ENCODE peak calls at places on chromosomes 5 and 9, in eight cellular contexts. One of them, this sample, is unnamed.

GRCh38 chr5:141882594-141883183 is 4.5 kb upstream of the PCDH1 start:
- DNase-seq in transverse colon: peak
- DNase-seq in mammary epithelial cell: no peak
- DNase-seq in CD4-positive, alpha-beta memory T cell: no peak
- DNase-seq in adrenal gland: no peak
- DNase-seq in RWPE2: no peak
- DNase-seq in heart left ventricle: no peak
- DNase-seq in RWPE1: no peak
- DNase-seq in this sample: no peak

GRCh38 chr9:84235516-84235915 is 105.0 kb downstream of the SLC28A3 start:
- DNase-seq in transverse colon: no peak
- DNase-seq in mammary epithelial cell: no peak
- DNase-seq in CD4-positive, alpha-beta memory T cell: no peak
- DNase-seq in adrenal gland: no peak
- DNase-seq in RWPE2: no peak
- DNase-seq in heart left ventricle: no peak
- DNase-seq in RWPE1: no peak
- DNase-seq in this sample: no peak

GRCh38 chr9:7549261-7549660 is 250.3 kb downstream of the DMAC1 start:
- DNase-seq in transverse colon: no peak
- DNase-seq in mammary epithelial cell: no peak
- DNase-seq in CD4-positive, alpha-beta memory T cell: no peak
- DNase-seq in adrenal gland: no peak
- DNase-seq in RWPE2: no peak
- DNase-seq in heart left ventricle: peak
- DNase-seq in RWPE1: no peak
- DNase-seq in this sample: no peak

GRCh38 chr9:107624216-107624948 is 134.8 kb upstream of the KLF4 start:
- DNase-seq in transverse colon: no peak
- DNase-seq in mammary epithelial cell: peak
- DNase-seq in CD4-positive, alpha-beta memory T cell: no peak
- DNase-seq in adrenal gland: no peak
- DNase-seq in RWPE2: no peak
- DNase-seq in heart left ventricle: no peak
- DNase-seq in RWPE1: peak
- DNase-seq in this sample: peak

GRCh38 chr9:72983512-72984021 is 30.7 kb upstream of the ALDH1A1 start:
- DNase-seq in transverse colon: no peak
- DNase-seq in mammary epithelial cell: no peak
- DNase-seq in CD4-positive, alpha-beta memory T cell: no peak
- DNase-seq in adrenal gland: no peak
- DNase-seq in RWPE2: no peak
- DNase-seq in heart left ventricle: no peak
- DNase-seq in RWPE1: no peak
- DNase-seq in this sample: no peak

GRCh38 chr5:56155992-56156584 is 77.0 kb downstream of the ANKRD55 start:
- DNase-seq in transverse colon: no peak
- DNase-seq in mammary epithelial cell: no peak
- DNase-seq in CD4-positive, alpha-beta memory T cell: no peak
- DNase-seq in adrenal gland: peak
- DNase-seq in RWPE2: no peak
- DNase-seq in heart left ventricle: no peak
- DNase-seq in RWPE1: no peak
- DNase-seq in this sample: no peak

GRCh38 chr5:159095882-159096554 is 3.7 kb downstream of the EBF1 start:
- DNase-seq in transverse colon: no peak
- DNase-seq in mammary epithelial cell: no peak
- DNase-seq in CD4-positive, alpha-beta memory T cell: peak
- DNase-seq in adrenal gland: no peak
- DNase-seq in RWPE2: no peak
- DNase-seq in heart left ventricle: no peak
- DNase-seq in RWPE1: no peak
- DNase-seq in this sample: no peak

GRCh38 chr5:175796536-175797499 is 74.6 kb upstream of the CPLX2 start:
- DNase-seq in transverse colon: peak
- DNase-seq in mammary epithelial cell: peak
- DNase-seq in CD4-positive, alpha-beta memory T cell: peak
- DNase-seq in adrenal gland: peak
- DNase-seq in RWPE2: peak
- DNase-seq in heart left ventricle: peak
- DNase-seq in RWPE1: peak
- DNase-seq in this sample: no peak

GRCh38 chr9:133658442-133659431 is 22.6 kb downstream of the DBH start:
- DNase-seq in transverse colon: peak
- DNase-seq in mammary epithelial cell: peak
- DNase-seq in CD4-positive, alpha-beta memory T cell: no peak
- DNase-seq in adrenal gland: peak
- DNase-seq in RWPE2: no peak
- DNase-seq in heart left ventricle: no peak
- DNase-seq in RWPE1: peak
- DNase-seq in this sample: peak

GRCh38 chr9:38202335-38202938 is 133.4 kb upstream of the SHB start:
- DNase-seq in transverse colon: no peak
- DNase-seq in mammary epithelial cell: no peak
- DNase-seq in CD4-positive, alpha-beta memory T cell: no peak
- DNase-seq in adrenal gland: no peak
- DNase-seq in RWPE2: no peak
- DNase-seq in heart left ventricle: no peak
- DNase-seq in RWPE1: no peak
- DNase-seq in this sample: no peak

GRCh38 chr5:135253601-135254165 is 145.3 kb downstream of the MACROH2A1 start:
- DNase-seq in transverse colon: no peak
- DNase-seq in mammary epithelial cell: no peak
- DNase-seq in CD4-positive, alpha-beta memory T cell: no peak
- DNase-seq in adrenal gland: no peak
- DNase-seq in RWPE2: no peak
- DNase-seq in heart left ventricle: no peak
- DNase-seq in RWPE1: no peak
- DNase-seq in this sample: no peak

GRCh38 chr5:28542968-28543367 is 1504.6 kb upstream of the CDH9 start:
- DNase-seq in transverse colon: no peak
- DNase-seq in mammary epithelial cell: peak
- DNase-seq in CD4-positive, alpha-beta memory T cell: no peak
- DNase-seq in adrenal gland: no peak
- DNase-seq in RWPE2: no peak
- DNase-seq in heart left ventricle: no peak
- DNase-seq in RWPE1: peak
- DNase-seq in this sample: no peak

GRCh38 chr5:133421394-133421793 is 190.9 kb downstream of the FSTL4 start:
- DNase-seq in transverse colon: no peak
- DNase-seq in mammary epithelial cell: no peak
- DNase-seq in CD4-positive, alpha-beta memory T cell: no peak
- DNase-seq in adrenal gland: peak
- DNase-seq in RWPE2: peak
- DNase-seq in heart left ventricle: no peak
- DNase-seq in RWPE1: no peak
- DNase-seq in this sample: no peak

GRCh38 chr9:68947842-68948569 is 65.9 kb downstream of the PRKACG start:
- DNase-seq in transverse colon: no peak
- DNase-seq in mammary epithelial cell: no peak
- DNase-seq in CD4-positive, alpha-beta memory T cell: no peak
- DNase-seq in adrenal gland: no peak
- DNase-seq in RWPE2: no peak
- DNase-seq in heart left ventricle: no peak
- DNase-seq in RWPE1: no peak
- DNase-seq in this sample: no peak

GRCh38 chr5:178245389-178245788 is 12.8 kb upstream of the PHYKPL start:
- DNase-seq in transverse colon: no peak
- DNase-seq in mammary epithelial cell: no peak
- DNase-seq in CD4-positive, alpha-beta memory T cell: no peak
- DNase-seq in adrenal gland: no peak
- DNase-seq in RWPE2: no peak
- DNase-seq in heart left ventricle: no peak
- DNase-seq in RWPE1: no peak
- DNase-seq in this sample: no peak

GRCh38 chr5:136026636-136027035 is 2.2 kb upstream of the TGFBI start:
- DNase-seq in transverse colon: no peak
- DNase-seq in mammary epithelial cell: no peak
- DNase-seq in CD4-positive, alpha-beta memory T cell: no peak
- DNase-seq in adrenal gland: no peak
- DNase-seq in RWPE2: no peak
- DNase-seq in heart left ventricle: no peak
- DNase-seq in RWPE1: no peak
- DNase-seq in this sample: no peak

DNA sequence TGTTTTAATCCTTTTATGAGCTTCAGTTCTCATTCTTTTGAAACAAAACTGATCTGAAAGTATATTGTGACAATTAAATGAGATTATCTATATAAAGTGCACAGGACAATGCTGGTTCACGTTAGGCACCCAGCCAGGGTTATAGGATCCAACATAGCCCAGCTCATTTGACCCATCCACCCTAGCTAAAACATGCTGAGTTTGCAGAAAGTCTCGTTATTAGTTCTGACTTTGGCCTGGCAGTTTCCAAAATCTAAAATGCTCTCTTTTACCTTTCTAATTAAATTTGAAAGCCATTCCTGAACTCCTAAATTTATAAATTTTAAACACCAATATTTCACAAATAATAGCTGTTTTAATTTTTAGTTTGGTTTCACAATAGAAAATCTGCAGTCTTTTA is 131.9 kb upstream of the PTPRD start:
- DNase-seq in transverse colon: no peak
- DNase-seq in mammary epithelial cell: no peak
- DNase-seq in CD4-positive, alpha-beta memory T cell: no peak
- DNase-seq in adrenal gland: no peak
- DNase-seq in RWPE2: no peak
- DNase-seq in heart left ventricle: no peak
- DNase-seq in RWPE1: no peak
- DNase-seq in this sample: no peak
- H3K27ac ChIP-seq in transverse colon: no peak
- H3K27ac ChIP-seq in mammary epithelial cell: no peak
- H3K27ac ChIP-seq in CD4-positive, alpha-beta memory T cell: no peak
- H3K27ac ChIP-seq in adrenal gland: no peak
- H3K27ac ChIP-seq in RWPE2: no peak
- H3K27ac ChIP-seq in heart left ventricle: no peak
- H3K27ac ChIP-seq in RWPE1: no peak
- H3K27ac ChIP-seq in this sample: no peak

GRCh38 chr5:138752951-138753793 is at the start of gene CTNNA1:
- DNase-seq in transverse colon: peak
- DNase-seq in mammary epithelial cell: peak
- DNase-seq in CD4-positive, alpha-beta memory T cell: peak
- DNase-seq in adrenal gland: peak
- DNase-seq in RWPE2: peak
- DNase-seq in heart left ventricle: peak
- DNase-seq in RWPE1: peak
- DNase-seq in this sample: peak
- H3K27ac ChIP-seq in transverse colon: peak
- H3K27ac ChIP-seq in mammary epithelial cell: peak
- H3K27ac ChIP-seq in CD4-positive, alpha-beta memory T cell: no peak
- H3K27ac ChIP-seq in adrenal gland: peak
- H3K27ac ChIP-seq in RWPE2: peak
- H3K27ac ChIP-seq in heart left ventricle: peak
- H3K27ac ChIP-seq in RWPE1: peak
- H3K27ac ChIP-seq in this sample: peak

GRCh38 chr9:110179734-110180133 is 28.2 kb downstream of the C9orf152 start:
- DNase-seq in transverse colon: no peak
- DNase-seq in mammary epithelial cell: peak
- DNase-seq in CD4-positive, alpha-beta memory T cell: no peak
- DNase-seq in adrenal gland: no peak
- DNase-seq in RWPE2: no peak
- DNase-seq in heart left ventricle: no peak
- DNase-seq in RWPE1: peak
- DNase-seq in this sample: no peak

GRCh38 chr9:110180386-110180712 is 27.6 kb downstream of the C9orf152 start:
- DNase-seq in transverse colon: no peak
- DNase-seq in mammary epithelial cell: no peak
- DNase-seq in CD4-positive, alpha-beta memory T cell: no peak
- DNase-seq in adrenal gland: no peak
- DNase-seq in RWPE2: no peak
- DNase-seq in heart left ventricle: no peak
- DNase-seq in RWPE1: no peak
- DNase-seq in this sample: no peak

GRCh38 chr9:110178281-110178680 is 29.7 kb downstream of the C9orf152 start:
- DNase-seq in transverse colon: no peak
- DNase-seq in mammary epithelial cell: peak
- DNase-seq in CD4-positive, alpha-beta memory T cell: no peak
- DNase-seq in adrenal gland: no peak
- DNase-seq in RWPE2: no peak
- DNase-seq in heart left ventricle: no peak
- DNase-seq in RWPE1: peak
- DNase-seq in this sample: no peak

GRCh38 chr9:110183208-110184145 is 24.5 kb downstream of the C9orf152 start:
- DNase-seq in transverse colon: peak
- DNase-seq in mammary epithelial cell: peak
- DNase-seq in CD4-positive, alpha-beta memory T cell: no peak
- DNase-seq in adrenal gland: peak
- DNase-seq in RWPE2: no peak
- DNase-seq in heart left ventricle: no peak
- DNase-seq in RWPE1: peak
- DNase-seq in this sample: peak

DNA sequence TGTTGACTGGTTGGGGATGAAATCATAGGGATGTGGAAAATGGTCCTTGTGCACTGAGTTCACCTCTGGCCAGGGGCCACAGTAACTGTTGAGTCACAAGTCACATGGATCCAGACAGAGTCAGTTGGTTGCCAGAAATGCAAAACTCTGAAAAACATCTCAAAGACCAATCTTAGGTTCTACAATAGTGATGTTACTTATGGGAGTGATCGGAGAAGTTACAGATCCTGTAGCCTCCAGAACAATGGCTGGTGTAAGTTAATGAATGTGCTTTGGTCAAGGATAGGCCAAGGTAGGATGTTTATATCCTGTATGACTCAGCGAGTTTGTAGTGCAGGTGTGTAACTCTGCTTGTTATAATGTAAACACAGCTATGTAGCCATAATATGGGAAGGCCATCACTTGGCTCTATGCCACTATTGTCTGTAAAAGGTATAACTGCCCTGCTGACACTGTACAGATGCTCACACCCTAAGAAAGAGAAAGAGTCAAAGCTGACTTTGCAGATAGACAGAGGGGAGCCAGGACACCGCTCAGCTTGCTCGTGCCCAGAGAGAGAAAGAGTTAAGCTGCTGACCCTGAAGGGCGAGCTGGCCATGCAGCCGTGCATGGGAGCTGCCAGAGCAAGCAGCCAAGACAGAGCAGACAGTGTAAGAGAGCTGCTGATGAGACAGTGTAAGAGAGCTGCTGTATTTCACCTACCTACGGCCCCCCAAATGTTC is 27.1 kb downstream of the C9orf152 start:
- DNase-seq in transverse colon: no peak
- DNase-seq in mammary epithelial cell: peak
- DNase-seq in CD4-positive, alpha-beta memory T cell: no peak
- DNase-seq in adrenal gland: peak
- DNase-seq in RWPE2: no peak
- DNase-seq in heart left ventricle: no peak
- DNase-seq in RWPE1: peak
- DNase-seq in this sample: peak
- H3K27ac ChIP-seq in transverse colon: peak
- H3K27ac ChIP-seq in mammary epithelial cell: peak
- H3K27ac ChIP-seq in CD4-positive, alpha-beta memory T cell: no peak
- H3K27ac ChIP-seq in adrenal gland: no peak
- H3K27ac ChIP-seq in RWPE2: peak
- H3K27ac ChIP-seq in heart left ventricle: no peak
- H3K27ac ChIP-seq in RWPE1: no peak
- H3K27ac ChIP-seq in this sample: no peak

DNA sequence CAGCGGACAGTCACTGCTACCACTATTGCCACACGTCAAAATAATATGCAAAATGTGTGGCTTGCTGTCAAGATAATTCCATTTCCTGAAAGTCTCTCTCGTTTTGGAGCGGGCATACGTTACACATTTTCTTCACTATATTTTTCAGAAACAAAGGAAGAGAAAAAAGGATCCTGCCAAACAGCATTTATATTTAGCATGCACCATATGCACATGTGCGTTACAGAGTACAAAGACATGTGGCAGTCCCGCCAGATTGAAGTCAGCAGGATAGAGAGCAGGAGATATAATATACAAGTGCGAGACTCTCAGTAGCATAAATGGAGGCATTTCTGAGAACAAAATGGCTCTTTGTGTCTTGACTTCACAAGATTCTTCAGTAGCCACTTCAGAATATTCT is 221.6 kb upstream of the KIF2A start:
- DNase-seq in transverse colon: no peak
- DNase-seq in mammary epithelial cell: no peak
- DNase-seq in CD4-positive, alpha-beta memory T cell: no peak
- DNase-seq in adrenal gland: no peak
- DNase-seq in RWPE2: no peak
- DNase-seq in heart left ventricle: no peak
- DNase-seq in RWPE1: no peak
- DNase-seq in this sample: no peak
- H3K27ac ChIP-seq in transverse colon: no peak
- H3K27ac ChIP-seq in mammary epithelial cell: no peak
- H3K27ac ChIP-seq in CD4-positive, alpha-beta memory T cell: no peak
- H3K27ac ChIP-seq in adrenal gland: no peak
- H3K27ac ChIP-seq in RWPE2: peak
- H3K27ac ChIP-seq in heart left ventricle: no peak
- H3K27ac ChIP-seq in RWPE1: no peak
- H3K27ac ChIP-seq in this sample: no peak